ENCODE peak calls at places on chromosomes 5 and 9, in ten cellular contexts. A is stimulated activated naive CD4-positive, alpha-beta T cell; S is Ammon's horn; U is D341Med; O is natural killer cell; I is psoas muscle; L is Calu3; M is adipocyte; P is stimulated activated CD4-positive, alpha-beta T cell treated with anti-CD3 and anti-CD28 coated beads, Interleukin-2, amount 100 ng/mL, for 24 hours; T is left lobe of liver. X is an unnamed sample.

GRCh38 chr9:16179566-16179965 is 626.7 kb downstream of the CCDC171 start:
- DNase-seq in M (no peak), I (no peak), S (no peak), T (no peak), L (no peak), O (no peak), A (no peak), U (no peak), P (no peak), X (no peak)

GRCh38 chr9:5799314-5799713 is 33.6 kb downstream of the ERMP1 start:
- DNase-seq in T (no peak), L (peak), P (no peak), U (peak), A (no peak), O (no peak), M (peak), S (peak), I (no peak), X (peak)

GRCh38 chr5:851076-851475 is 290 bp upstream of the ZDHHC11 start:
- DNase-seq in I (peak), M (no peak), S (no peak), T (no peak), A (no peak), P (no peak), U (no peak), O (peak), L (no peak), X (no peak)

GRCh38 chr5:33901176-33901575 is 9.4 kb upstream of the ADAMTS12 start:
- DNase-seq in U (no peak), T (no peak), I (no peak), S (no peak), A (no peak), O (no peak), L (no peak), P (no peak), M (peak), X (no peak)

GRCh38 chr5:11166906-11167305 is 405.9 kb upstream of the DAP start:
- DNase-seq in S (peak), P (no peak), O (no peak), M (no peak), U (no peak), I (no peak), L (no peak), A (no peak), T (no peak), X (peak)

GRCh38 chr9:121288874-121289553 is 21.1 kb downstream of the GSN start:
- DNase-seq in P (no peak), S (peak), U (peak), L (peak), M (peak), T (peak), O (no peak), A (no peak), I (peak), X (peak)

GRCh38 chr5:32029291-32029690 is 144.8 kb downstream of the GOLPH3 start:
- DNase-seq in T (no peak), M (no peak), P (no peak), U (no peak), O (no peak), L (no peak), A (no peak), I (no peak), S (no peak), X (no peak)

GRCh38 chr5:172910828-172911627 is 48.2 kb upstream of the RPL26L1 start:
- DNase-seq in O (no peak), I (peak), A (no peak), T (peak), L (peak), M (peak), P (peak), U (peak), S (peak), X (no peak)

GRCh38 chr9:73151653-73152382 is at the start of gene ANXA1:
- DNase-seq in M (peak), S (no peak), T (no peak), U (no peak), A (peak), I (no peak), P (no peak), L (peak), O (no peak), X (peak)

GRCh38 chr5:94545870-94546625 is 72.4 kb downstream of the KIAA0825 start:
- DNase-seq in U (no peak), L (no peak), I (no peak), M (no peak), S (peak), O (no peak), P (no peak), T (no peak), A (no peak), X (no peak)

GRCh38 chr9:100066539-100066938 is 32.3 kb downstream of the ERP44 start:
- DNase-seq in U (peak), T (no peak), L (no peak), S (peak), A (no peak), I (no peak), M (peak), O (no peak), P (no peak), X (no peak)

GRCh38 chr5:68214472-68215207 is 916 bp upstream of the PIK3R1 start:
- DNase-seq in T (no peak), O (no peak), P (no peak), U (no peak), I (no peak), L (no peak), M (peak), A (no peak), S (peak), X (peak)

GRCh38 chr5:54243483-54244080 is 66.8 kb downstream of the ARL15 start:
- DNase-seq in A (no peak), L (peak), M (peak), P (peak), O (no peak), S (peak), T (no peak), U (peak), I (no peak), X (peak)

GRCh38 chr5:128537306-128537998 is 593 bp downstream of the FBN2 start:
- DNase-seq in A (no peak), S (no peak), U (peak), O (no peak), T (no peak), L (no peak), I (peak), M (peak), P (no peak), X (peak)

GRCh38 chr5:171647900-171648253 is 137.7 kb upstream of the SMIM23 start:
- DNase-seq in O (no peak), T (no peak), S (no peak), P (no peak), M (no peak), L (no peak), A (no peak), I (no peak), U (no peak), X (no peak)

GRCh38 chr5:57422993-57423392 is 59.6 kb downstream of the ACTBL2 start:
- DNase-seq in I (peak), P (no peak), M (no peak), U (no peak), T (no peak), O (no peak), L (no peak), S (no peak), A (no peak), X (no peak)

GRCh38 chr5:90233496-90233895 is 176.1 kb downstream of the CETN3 start:
- DNase-seq in I (no peak), T (no peak), U (no peak), M (peak), P (no peak), A (no peak), S (no peak), L (no peak), O (no peak), X (peak)

GRCh38 chr5:168681556-168682183 is 102.5 kb upstream of the PANK3 start:
- DNase-seq in I (no peak), O (no peak), U (no peak), A (no peak), M (peak), L (no peak), S (no peak), T (peak), P (peak), X (no peak)

GRCh38 chr5:128038641-128039040 is 44.9 kb upstream of the SLC12A2 start:
- DNase-seq in U (no peak), A (no peak), P (no peak), M (peak), O (no peak), T (no peak), S (no peak), L (no peak), I (no peak), X (peak)

GRCh38 chr5:67234671-67235176 is 38.1 kb upstream of the CD180 start:
- DNase-seq in I (peak), M (peak), P (no peak), A (no peak), O (no peak), L (no peak), U (no peak), S (no peak), T (peak), X (no peak)

GRCh38 chr9:135083241-135083810 is 4.1 kb upstream of the OLFM1 start:
- DNase-seq in A (no peak), L (no peak), T (no peak), P (no peak), O (no peak), S (no peak), M (no peak), I (no peak), U (no peak), X (no peak)

GRCh38 chr5:14870347-14871083 is 1.1 kb downstream of the ANKH start:
- DNase-seq in T (peak), M (no peak), A (peak), O (no peak), U (peak), L (peak), P (peak), S (peak), I (peak), X (no peak)

GRCh38 chr9:106590759-106591505 is 272.0 kb upstream of the ZNF462 start:
- DNase-seq in A (no peak), U (no peak), M (no peak), P (no peak), T (no peak), L (no peak), I (no peak), O (no peak), S (no peak), X (peak)

GRCh38 chr9:87223397-87224246 is 274.0 kb upstream of the DAPK1 start:
- DNase-seq in O (no peak), T (no peak), A (no peak), I (no peak), M (no peak), U (no peak), P (no peak), S (no peak), L (no peak), X (peak)

GRCh38 chr5:75046366-75047142 is 5.8 kb downstream of the GCNT4 start:
- DNase-seq in M (no peak), S (no peak), L (no peak), I (no peak), O (no peak), A (no peak), U (no peak), T (no peak), P (no peak), X (no peak)

GRCh38 chr5:19987594-19988345 is at the start of gene CDH18:
- DNase-seq in S (peak), L (peak), T (no peak), U (peak), I (peak), A (no peak), O (no peak), M (peak), P (no peak), X (peak)

GRCh38 chr9:118268046-118268445 is 563.8 kb downstream of the TLR4 start:
- DNase-seq in U (no peak), S (no peak), P (no peak), A (no peak), T (no peak), O (no peak), I (no peak), M (no peak), L (no peak), X (no peak)

GRCh38 chr5:5314626-5315025 is 107.9 kb upstream of the ICE1 start:
- DNase-seq in P (no peak), I (no peak), S (no peak), O (no peak), L (no peak), A (no peak), U (no peak), T (no peak), M (no peak), X (no peak)